ENCODE peak calls at places on chromosome 16, in seven cellular contexts. S, X, I, P, J, O and Y are unnamed samples.

GRCh38 chr16:8905168-8905762 is 23.1 kb downstream of the LITAFD start:
- DNase-seq in X (no peak), J (peak), P (no peak), I (peak), O (no peak), S (no peak), Y (peak)

GRCh38 chr16:63461248-63461841 is 1425.1 kb upstream of the CDH8 start:
- DNase-seq in J (peak), I (peak), P (peak), S (no peak), X (no peak), O (no peak), Y (peak)

GRCh38 chr16:11697319-11697718 is 29.1 kb downstream of the SNN start:
- DNase-seq in I (no peak), X (no peak), P (no peak), O (no peak), J (no peak), S (no peak), Y (no peak)

GRCh38 chr16:70651524-70651923 is 5.2 kb downstream of the IL34 start:
- DNase-seq in I (no peak), P (no peak), O (no peak), S (no peak), J (peak), X (no peak), Y (no peak)

GRCh38 chr16:66335704-66336329 is 30.7 kb upstream of the CDH5 start:
- DNase-seq in O (no peak), I (no peak), S (no peak), X (no peak), J (peak), P (no peak), Y (no peak)

GRCh38 chr16:51133130-51133529 is 17.9 kb downstream of the SALL1 start:
- DNase-seq in J (no peak), S (no peak), P (no peak), O (no peak), X (no peak), I (peak), Y (no peak)

GRCh38 chr16:7025616-7026190 is 306.9 kb upstream of the RBFOX1 start:
- DNase-seq in I (peak), O (no peak), J (peak), X (peak), S (no peak), P (no peak), Y (peak)

GRCh38 chr16:54706406-54706805 is 224.3 kb upstream of the IRX5 start:
- DNase-seq in J (no peak), I (no peak), P (no peak), S (no peak), X (no peak), O (no peak), Y (no peak)

GRCh38 chr16:78606572-78606971 is 507.1 kb downstream of the WWOX start:
- DNase-seq in S (no peak), O (no peak), I (no peak), J (no peak), P (no peak), X (no peak), Y (no peak)

GRCh38 chr16:29641561-29641960 is 21.5 kb upstream of the SPN start:
- DNase-seq in J (no peak), S (no peak), P (no peak), X (no peak), I (peak), O (no peak), Y (peak)

GRCh38 chr16:2082171-2082982 is 34.6 kb downstream of the TSC2 start:
- DNase-seq in P (no peak), S (no peak), O (no peak), I (no peak), X (peak), J (peak), Y (no peak)

GRCh38 chr16:11698271-11698689 is 30.0 kb downstream of the SNN start:
- DNase-seq in P (no peak), S (no peak), X (no peak), O (no peak), J (peak), I (no peak), Y (no peak)

GRCh38 chr16:70495425-70496182 is 27.8 kb downstream of the COG4 start:
- DNase-seq in J (no peak), X (no peak), P (no peak), I (no peak), S (no peak), O (no peak), Y (no peak)

GRCh38 chr16:60744198-60744597 is 1292.0 kb downstream of the CDH8 start:
- DNase-seq in I (no peak), O (no peak), J (no peak), X (no peak), S (no peak), P (no peak), Y (no peak)

GRCh38 chr16:16037521-16037920 is 88.1 kb downstream of the ABCC1 start:
- DNase-seq in I (no peak), P (no peak), X (no peak), O (no peak), J (no peak), S (no peak), Y (no peak)

GRCh38 chr16:85554114-85554790 is 58.9 kb upstream of the GSE1 start:
- DNase-seq in X (no peak), S (peak), J (peak), O (peak), I (peak), P (no peak), Y (peak)

GRCh38 chr16:87698241-87698640 is 67.5 kb downstream of the KLHDC4 start:
- DNase-seq in O (no peak), I (no peak), P (no peak), S (no peak), X (no peak), J (no peak), Y (no peak)

GRCh38 chr16:73187163-73187562 is 139.2 kb upstream of the ZFHX3 start:
- DNase-seq in S (no peak), I (no peak), P (no peak), X (no peak), J (no peak), O (no peak), Y (no peak)

GRCh38 chr16:58670177-58670576 is 14.4 kb downstream of the SLC38A7 start:
- DNase-seq in O (no peak), I (no peak), P (no peak), J (no peak), X (no peak), S (no peak), Y (no peak)

GRCh38 chr16:77868052-77868451 is 79.7 kb downstream of the VAT1L start:
- DNase-seq in S (no peak), I (no peak), X (no peak), O (no peak), J (no peak), P (no peak), Y (no peak)

GRCh38 chr16:56539667-56540066 is 19.8 kb upstream of the BBS2 start:
- DNase-seq in S (no peak), I (no peak), X (no peak), P (no peak), O (no peak), J (no peak), Y (no peak)

GRCh38 chr16:75550211-75550662 is 5.8 kb downstream of the TMEM231 start:
- DNase-seq in O (peak), P (no peak), X (no peak), S (no peak), J (peak), I (peak), Y (peak)

GRCh38 chr16:4900036-4900435 is 36.9 kb downstream of the PPL start:
- DNase-seq in X (no peak), O (no peak), J (no peak), I (no peak), S (no peak), P (no peak), Y (no peak)

GRCh38 chr16:8768701-8769100 is 28.7 kb downstream of the TMEM186 start:
- DNase-seq in O (no peak), S (no peak), P (no peak), J (no peak), X (no peak), I (peak), Y (no peak)

GRCh38 chr16:69496376-69496775 is 69.4 kb upstream of the NFAT5 start:
- DNase-seq in P (no peak), J (no peak), S (no peak), O (no peak), X (no peak), I (no peak), Y (no peak)

GRCh38 chr16:31875112-31875803 is 1.7 kb downstream of the ZNF267 start:
- DNase-seq in J (peak), X (no peak), O (no peak), P (no peak), I (peak), S (no peak), Y (no peak)

DNA sequence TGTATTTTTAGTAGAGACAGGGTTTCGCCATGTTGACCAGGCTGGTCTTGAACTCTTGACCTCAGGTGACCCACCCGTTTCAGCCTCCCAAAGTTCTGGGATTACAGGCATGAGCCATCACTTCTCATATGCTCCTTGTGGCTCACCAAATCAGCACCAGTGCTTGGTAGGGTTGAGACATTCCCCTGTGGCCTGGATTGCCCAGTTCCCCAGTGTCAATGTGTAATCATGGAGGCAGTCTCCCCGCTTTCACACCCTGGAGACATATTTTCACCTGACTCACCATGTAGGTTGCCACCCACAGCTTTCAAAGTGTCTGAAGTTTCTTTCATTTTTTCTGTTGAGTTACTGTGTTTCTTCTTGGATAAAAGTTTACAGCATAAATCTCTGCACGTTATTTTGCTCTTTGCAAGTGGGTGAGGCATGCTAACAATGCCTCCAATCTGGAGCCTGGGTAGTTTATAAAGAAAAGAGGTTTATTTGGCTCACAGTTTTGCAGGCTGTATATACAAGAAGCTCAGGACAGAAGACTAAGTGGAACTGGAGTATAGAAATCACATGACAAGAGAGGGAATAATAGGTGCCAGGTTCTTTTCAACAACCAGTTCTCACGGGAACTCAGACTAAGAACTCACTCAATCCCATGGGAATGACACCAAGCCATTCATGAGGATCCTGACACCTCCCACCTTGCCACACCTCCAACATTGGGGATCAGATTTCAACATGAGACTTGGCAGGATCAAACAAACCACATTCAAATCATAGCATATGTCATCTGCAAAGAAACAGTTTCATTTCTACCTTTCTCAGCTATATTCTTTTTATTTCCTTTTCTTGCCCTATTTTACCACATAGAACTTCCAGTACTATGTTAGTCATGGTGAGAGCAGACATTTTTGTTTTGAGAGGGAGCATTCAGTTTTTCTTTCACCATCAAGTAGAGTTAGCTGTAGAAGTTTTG is 113.2 kb downstream of the PHKB start:
- DNase-seq in O (no peak), S (no peak), I (peak), J (peak), X (no peak), P (no peak), Y (peak)
- H3K4me3 ChIP-seq in O (no peak), S (no peak), I (no peak), J (no peak), X (no peak), P (no peak), Y (no peak)

GRCh38 chr16:88974080-88974479 is 2.9 kb downstream of the CBFA2T3 start:
- DNase-seq in I (no peak), S (no peak), O (no peak), J (no peak), X (no peak), P (no peak), Y (no peak)
- H3K4me3 ChIP-seq in I (no peak), S (no peak), O (no peak), J (no peak), X (no peak), P (no peak), Y (no peak)

GRCh38 chr16:83779881-83780280 is 27.9 kb upstream of the HSBP1 start:
- DNase-seq in S (no peak), J (no peak), X (no peak), P (peak), I (no peak), O (no peak), Y (no peak)
- H3K4me3 ChIP-seq in S (no peak), J (no peak), X (no peak), P (no peak), I (no peak), O (no peak), Y (no peak)

DNA sequence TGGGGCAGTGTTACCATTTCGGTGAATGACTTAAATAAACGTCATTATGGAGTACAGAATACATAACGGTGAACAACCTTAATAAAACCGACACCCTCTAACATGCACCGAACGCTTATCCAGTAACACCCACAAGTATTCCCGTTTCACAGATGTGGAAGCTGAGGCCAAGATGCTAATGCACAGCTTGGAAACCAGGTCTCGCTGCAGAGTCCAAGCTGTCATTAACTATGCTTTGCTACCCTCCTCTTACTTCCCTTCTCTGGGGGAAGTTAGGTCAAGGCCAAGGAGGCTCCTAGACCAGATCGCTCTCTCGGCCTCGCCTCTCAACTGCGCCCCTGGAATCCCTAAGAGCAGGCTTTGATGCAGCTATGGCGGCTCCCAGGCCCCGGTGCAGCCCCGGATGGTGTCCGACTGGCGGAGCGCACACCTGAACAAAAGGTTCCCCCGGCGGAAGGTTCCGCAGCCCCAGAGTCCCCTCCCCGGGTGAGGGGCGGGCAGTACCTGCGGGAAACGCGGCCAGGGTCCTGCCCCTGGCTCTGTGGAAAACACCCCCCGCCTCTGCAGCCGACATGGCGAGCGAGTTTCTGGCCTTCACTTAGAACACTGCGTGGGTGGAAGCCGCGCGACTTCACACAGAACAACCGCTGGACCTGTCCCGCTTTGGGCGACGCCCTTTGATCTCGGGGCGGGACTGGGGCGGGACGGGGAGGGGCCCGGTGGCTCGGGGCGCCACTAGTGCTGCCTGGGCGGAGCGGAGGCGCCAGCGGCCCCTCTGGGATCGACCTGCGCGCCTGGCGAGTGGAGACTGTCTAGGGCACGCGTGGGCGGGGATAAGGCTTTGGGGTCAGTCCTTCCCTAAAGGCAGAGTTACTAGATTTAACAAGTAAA is at the start of gene CPPED1:
- DNase-seq in J (peak), S (peak), O (peak), X (peak), I (peak), P (peak), Y (peak)
- H3K4me3 ChIP-seq in J (peak), S (peak), O (peak), X (peak), I (peak), P (peak), Y (peak)

DNA sequence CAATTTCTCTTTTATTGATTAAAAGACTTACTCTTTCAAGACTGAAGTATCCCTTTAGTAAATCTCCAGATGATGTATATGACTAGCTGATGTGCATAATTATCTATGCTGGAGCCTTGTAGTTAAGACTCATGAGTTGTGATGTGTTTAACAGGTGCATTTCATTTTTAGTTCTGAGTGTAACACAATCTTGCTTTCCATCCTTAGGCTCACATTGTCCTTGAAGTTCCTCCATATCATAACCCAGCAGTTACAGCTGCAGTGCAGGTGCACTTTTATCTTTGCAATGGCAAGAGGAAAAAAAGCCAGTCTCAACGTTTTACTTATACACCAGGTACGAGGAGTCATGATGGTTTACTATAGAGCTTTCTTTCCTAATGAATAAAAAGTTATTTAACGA is 52.9 kb downstream of the ESRP2 start:
- DNase-seq in J (no peak), P (no peak), O (no peak), X (no peak), I (no peak), S (no peak), Y (peak)
- H3K4me3 ChIP-seq in J (no peak), P (no peak), O (no peak), X (no peak), I (no peak), S (no peak), Y (no peak)

GRCh38 chr16:80996688-80997138 is 10.0 kb downstream of the CMC2 start:
- DNase-seq in I (no peak), J (no peak), P (no peak), X (no peak), S (no peak), O (no peak), Y (no peak)
- H3K4me3 ChIP-seq in I (no peak), J (no peak), P (no peak), X (no peak), S (peak), O (peak), Y (no peak)

DNA sequence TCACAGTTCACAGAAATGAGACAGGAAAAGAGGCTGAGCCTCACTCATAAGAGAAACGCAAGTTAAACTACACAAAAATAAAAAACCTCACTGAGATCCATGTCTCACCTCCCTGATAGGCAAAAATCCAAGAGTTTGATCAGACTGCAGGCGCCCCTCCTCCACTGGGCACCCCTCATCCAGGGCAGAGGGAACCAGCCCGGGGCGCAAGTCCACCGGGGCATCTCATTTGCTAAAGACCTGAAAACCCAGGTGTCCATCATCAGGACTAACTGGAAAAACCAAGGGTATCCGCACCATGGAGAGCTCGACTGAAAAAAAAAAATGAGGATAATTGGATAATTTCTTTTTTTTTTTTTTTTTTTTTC is 2.6 kb downstream of the HBZ start:
- DNase-seq in J (no peak), O (no peak), I (no peak), X (no peak), S (no peak), P (no peak), Y (no peak)
- H3K4me3 ChIP-seq in J (no peak), O (no peak), I (no peak), X (no peak), S (peak), P (no peak), Y (no peak)

DNA sequence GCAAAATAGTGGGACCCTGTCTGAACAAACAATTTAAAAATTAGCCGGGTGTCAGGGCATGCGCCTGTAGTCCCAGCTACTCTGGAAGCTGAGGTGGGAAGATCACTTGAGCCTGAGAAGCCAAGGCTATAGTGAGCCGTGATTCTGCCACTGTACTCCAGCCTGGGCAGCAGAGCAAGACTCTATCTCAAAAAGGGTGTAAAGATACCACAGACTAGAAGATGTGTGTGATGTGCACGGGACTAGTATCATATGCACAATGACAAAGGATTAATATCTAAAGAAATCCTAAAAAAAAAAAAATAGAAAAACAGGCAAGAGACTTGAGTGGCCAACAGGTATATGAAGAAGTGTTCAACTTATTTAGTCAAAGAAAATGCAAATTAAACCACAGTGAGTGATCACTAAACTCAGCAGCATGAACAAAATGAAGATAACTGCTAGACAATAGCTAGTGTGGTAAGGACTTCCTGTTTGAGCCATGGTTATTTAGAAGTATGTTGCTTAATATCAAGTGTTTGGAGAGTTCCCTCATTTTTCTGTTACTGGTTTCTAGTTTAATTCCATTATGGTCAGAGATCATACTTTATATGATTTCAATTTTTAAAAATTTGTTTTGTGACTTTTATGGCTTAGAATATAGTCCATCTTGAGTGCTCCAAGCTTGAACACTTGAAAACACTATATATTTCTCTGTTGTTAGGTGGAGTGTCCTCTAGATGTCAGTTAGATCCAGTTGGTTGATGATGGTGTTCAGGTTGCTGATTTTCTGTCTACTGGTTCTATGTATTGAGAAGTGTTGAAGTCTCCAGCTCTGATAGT is 14.7 kb upstream of the SLX4 start:
- DNase-seq in S (peak), I (no peak), O (no peak), J (no peak), X (no peak), P (no peak), Y (peak)
- H3K4me3 ChIP-seq in S (no peak), I (no peak), O (no peak), J (no peak), X (no peak), P (no peak), Y (no peak)